ENCODE peak calls at places on chromosomes 16 and 17, in five cellular contexts. Z is lung, V is dorsolateral prefrontal cortex, M is cardiac muscle cell, G is A549. H is an unnamed sample.

GRCh38 chr17:54348234-54348633 is 525.5 kb downstream of the KIF2B start:
- DNase-seq in Z (no peak), G (no peak), V (no peak), M (no peak), H (no peak)

GRCh38 chr17:44919885-44920564 is 4.7 kb upstream of the GFAP start:
- DNase-seq in M (peak), V (peak), G (peak), Z (peak), H (peak)

GRCh38 chr16:11677451-11677951 is 9.2 kb downstream of the SNN start:
- DNase-seq in V (no peak), M (peak), Z (no peak), G (no peak), H (no peak)

GRCh38 chr16:14640538-14640937 is 7.8 kb downstream of the BFAR start:
- DNase-seq in V (no peak), Z (no peak), M (no peak), G (no peak), H (no peak)

GRCh38 chr17:65987988-65988387 is 203.9 kb downstream of the CEP112 start:
- DNase-seq in G (peak), Z (no peak), V (no peak), M (peak), H (peak)

GRCh38 chr16:30615358-30616076 is 5.3 kb upstream of the ZNF689 start:
- DNase-seq in V (no peak), M (peak), G (peak), Z (peak), H (no peak)

GRCh38 chr17:42685831-42686230 is 3.5 kb downstream of the CNTNAP1 start:
- DNase-seq in M (no peak), G (no peak), Z (no peak), V (no peak), H (no peak)

GRCh38 chr16:20740007-20740883 is 1.4 kb downstream of the THUMPD1 start:
- DNase-seq in V (no peak), G (peak), Z (no peak), M (no peak), H (peak)

GRCh38 chr17:2937331-2938003 is 125.9 kb downstream of the OR1D5 start:
- DNase-seq in V (no peak), M (no peak), G (no peak), Z (no peak), H (no peak)

GRCh38 chr16:66849543-66849942 is 5.3 kb downstream of the CA7 start:
- DNase-seq in Z (no peak), G (no peak), V (no peak), M (no peak), H (no peak)

GRCh38 chr17:69485126-69485724 is 70.7 kb downstream of the MAP2K6 start:
- DNase-seq in G (no peak), M (no peak), V (no peak), Z (no peak), H (no peak)

GRCh38 chr17:28363186-28363585 is 1.8 kb downstream of the SEBOX start:
- DNase-seq in Z (no peak), G (no peak), M (no peak), V (no peak), H (no peak)

GRCh38 chr17:28357901-28358197 is 522 bp upstream of the POLDIP2 start:
- DNase-seq in M (no peak), V (no peak), Z (no peak), G (no peak), H (no peak)

GRCh38 chr17:28357061-28357900 is at the start of gene POLDIP2:
- DNase-seq in Z (peak), M (peak), V (peak), G (peak), H (peak)
- TF ChIP-seq CTCF in Z (no peak), M (no peak), V (no peak), G (no peak), H (no peak)

GRCh38 chr17:61669522-61669921 is 78.5 kb upstream of the NACA2 start:
- DNase-seq in Z (no peak), G (no peak), V (no peak), M (no peak), H (no peak)
- H3K4me3 ChIP-seq in Z (no peak), G (no peak), V (no peak), M (no peak), H (no peak)

DNA sequence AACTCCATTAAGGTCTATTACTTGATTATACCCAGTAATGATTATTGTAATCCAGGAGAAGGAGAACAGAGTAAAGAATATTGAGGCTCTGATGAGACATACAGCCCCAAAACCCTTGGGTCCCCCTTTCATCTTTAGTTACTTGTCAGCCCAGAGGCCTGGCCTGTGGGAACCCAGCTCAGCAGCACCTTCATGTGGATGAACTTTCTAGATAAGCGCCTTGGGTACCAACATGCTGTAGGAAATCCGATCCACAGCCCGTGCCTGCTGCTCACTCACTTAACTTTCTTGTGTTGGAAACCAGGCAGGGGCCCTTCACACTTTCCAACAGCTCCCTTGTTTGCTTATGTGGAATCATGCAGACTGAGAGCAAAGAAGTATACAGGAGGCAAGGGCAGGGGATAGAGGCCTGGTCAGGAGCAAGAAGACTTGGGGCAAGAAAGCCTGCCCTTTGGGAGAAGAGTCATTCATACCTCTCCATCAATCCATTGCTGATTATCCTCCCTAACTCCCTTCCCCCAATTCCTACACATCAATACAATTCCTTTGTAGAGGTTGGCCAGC is 64.0 kb upstream of the SOX9 start:
- DNase-seq in G (no peak), Z (no peak), M (peak), V (no peak), H (no peak)
- TF ChIP-seq CTCF in G (no peak), Z (no peak), M (no peak), V (no peak), H (no peak)

DNA sequence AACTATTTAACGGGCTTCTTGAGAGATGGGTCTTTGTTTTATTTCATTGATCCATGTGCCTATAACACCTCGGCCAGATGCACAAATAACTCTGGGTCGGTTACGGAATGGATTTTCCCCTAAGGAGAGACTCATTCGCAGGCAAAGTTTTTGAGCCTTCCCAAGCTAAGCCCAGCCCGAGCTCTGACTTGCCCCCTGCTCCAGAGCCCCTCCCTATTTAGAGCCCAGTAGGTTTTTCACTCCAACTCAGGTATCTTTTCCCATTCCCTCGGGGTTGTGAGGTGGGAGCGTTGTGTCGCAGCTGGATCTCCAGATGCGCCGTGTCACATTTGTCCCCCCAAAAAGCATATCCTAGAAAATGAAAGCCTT is 812 bp upstream of the MYOCD start:
- DNase-seq in G (no peak), Z (no peak), M (no peak), V (no peak), H (no peak)
- H3K4me3 ChIP-seq in G (peak), Z (no peak), M (peak), V (peak), H (peak)

GRCh38 chr17:80769516-80769915 is 222.1 kb upstream of the CHMP6 start:
- DNase-seq in M (no peak), Z (no peak), G (no peak), V (no peak), H (no peak)

GRCh38 chr17:80763293-80763867 is 218.7 kb downstream of the RPTOR start:
- DNase-seq in V (no peak), G (no peak), M (no peak), Z (no peak), H (no peak)

GRCh38 chr17:80768936-80769335 is 222.7 kb upstream of the CHMP6 start:
- DNase-seq in G (no peak), M (no peak), Z (no peak), V (no peak), H (no peak)

GRCh38 chr17:80765241-80766022 is 220.8 kb downstream of the RPTOR start:
- DNase-seq in G (no peak), M (peak), V (no peak), Z (no peak), H (no peak)

GRCh38 chr17:80766290-80766689 is 221.7 kb downstream of the RPTOR start:
- DNase-seq in M (no peak), Z (no peak), V (no peak), G (no peak), H (no peak)
- TF ChIP-seq CTCF in M (no peak), Z (no peak), V (no peak), G (no peak), H (no peak)

GRCh38 chr17:48055531-48056245 is 7.5 kb downstream of the NFE2L1 start:
- DNase-seq in M (no peak), Z (no peak), V (no peak), G (peak), H (peak)
- H3K4me3 ChIP-seq in M (no peak), Z (no peak), V (peak), G (no peak), H (no peak)

DNA sequence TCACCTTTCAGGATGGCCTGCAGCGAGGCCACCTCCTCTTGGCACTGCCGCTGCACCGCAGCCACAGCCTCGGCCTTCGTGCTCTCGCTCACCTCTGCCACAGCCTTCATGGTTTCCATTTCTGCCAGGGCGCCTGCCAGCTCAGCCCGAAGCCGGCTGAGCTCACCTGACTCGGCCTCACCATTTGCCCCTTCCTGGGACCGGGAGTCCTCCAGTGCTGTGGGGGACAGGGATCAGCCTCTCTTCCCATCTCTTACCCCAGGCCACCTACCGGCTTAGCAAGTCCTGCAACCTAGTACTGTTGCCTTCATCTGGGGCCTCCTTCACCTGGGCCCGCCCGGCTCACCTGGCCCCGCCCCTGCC is 658 bp downstream of the RABEP2 start:
- DNase-seq in G (no peak), V (no peak), M (no peak), Z (no peak), H (no peak)
- TF ChIP-seq CTCF in G (no peak), V (no peak), M (no peak), Z (no peak), H (no peak)

DNA sequence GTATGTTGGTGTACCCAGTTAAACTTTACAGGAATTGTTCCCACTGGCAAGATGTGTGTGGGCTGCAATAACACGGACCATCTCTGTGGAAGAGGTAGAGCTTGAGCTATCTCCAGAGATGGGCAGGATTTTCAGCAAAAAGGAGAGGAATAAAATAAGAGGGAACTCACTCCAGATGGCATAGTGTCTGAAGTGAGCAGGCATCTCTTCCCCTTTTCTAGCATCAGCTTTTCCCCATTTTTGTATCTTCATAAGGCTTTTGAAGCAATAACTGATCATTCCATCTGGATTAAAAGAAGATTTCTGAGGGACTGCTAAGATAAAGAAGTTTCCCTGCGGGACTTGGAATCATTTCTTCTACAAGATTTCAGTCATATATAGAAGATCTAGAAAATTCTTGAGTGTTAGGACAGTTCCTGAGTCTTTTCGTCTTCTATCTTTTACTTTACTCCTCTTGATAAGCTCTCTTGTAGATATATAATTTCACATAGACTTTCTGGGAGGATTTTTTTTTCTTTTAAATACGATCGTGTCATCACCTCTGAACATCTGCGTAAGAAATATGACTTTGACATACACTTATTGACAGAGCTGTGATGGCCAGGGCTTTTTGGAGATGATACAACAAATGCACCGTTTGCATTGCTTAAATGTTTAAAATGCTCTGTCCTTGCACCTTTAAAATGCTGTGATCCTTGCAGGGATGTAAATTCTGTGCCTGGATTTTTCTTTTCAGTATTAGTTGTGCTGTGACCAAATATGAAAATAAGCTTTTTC is 2.1 kb downstream of the CPD start:
- DNase-seq in V (no peak), Z (no peak), M (no peak), G (no peak), H (no peak)
- H3K4me3 ChIP-seq in V (peak), Z (peak), M (peak), G (peak), H (peak)

GRCh38 chr17:81424151-81424550 is 28.9 kb downstream of the BAHCC1 start:
- DNase-seq in G (no peak), V (no peak), Z (no peak), M (no peak), H (no peak)

GRCh38 chr17:81422776-81423697 is 27.8 kb downstream of the BAHCC1 start:
- DNase-seq in G (peak), M (peak), V (no peak), Z (peak), H (peak)

GRCh38 chr17:81423698-81424071 is 28.4 kb downstream of the BAHCC1 start:
- DNase-seq in G (no peak), Z (no peak), M (no peak), V (no peak), H (no peak)

GRCh38 chr17:81426676-81427445 is 31.6 kb downstream of the BAHCC1 start:
- DNase-seq in G (no peak), M (no peak), Z (no peak), V (peak), H (no peak)

DNA sequence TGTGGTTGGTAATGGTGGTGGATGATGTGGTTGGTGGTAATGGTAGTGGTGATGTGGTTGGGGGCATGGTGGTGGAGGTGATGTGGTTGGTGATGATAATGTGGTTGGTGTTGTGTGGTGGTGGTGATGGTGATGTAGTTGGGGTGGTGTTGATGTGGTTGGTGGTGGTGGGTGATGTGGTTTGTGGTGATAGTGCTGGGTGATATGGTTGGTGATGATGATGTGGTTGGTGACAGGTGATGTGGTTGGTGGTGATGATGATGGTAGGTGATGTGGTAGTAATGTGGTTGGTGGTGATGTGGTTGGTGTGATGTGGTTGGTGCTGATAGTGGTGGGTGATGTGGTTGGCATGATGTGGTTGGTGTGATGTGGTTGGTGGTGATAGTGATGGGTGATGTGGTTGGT is 29.4 kb downstream of the BAHCC1 start:
- DNase-seq in Z (no peak), V (no peak), M (no peak), G (no peak), H (no peak)
- TF ChIP-seq CTCF in Z (no peak), V (no peak), M (no peak), G (no peak), H (no peak)

DNA sequence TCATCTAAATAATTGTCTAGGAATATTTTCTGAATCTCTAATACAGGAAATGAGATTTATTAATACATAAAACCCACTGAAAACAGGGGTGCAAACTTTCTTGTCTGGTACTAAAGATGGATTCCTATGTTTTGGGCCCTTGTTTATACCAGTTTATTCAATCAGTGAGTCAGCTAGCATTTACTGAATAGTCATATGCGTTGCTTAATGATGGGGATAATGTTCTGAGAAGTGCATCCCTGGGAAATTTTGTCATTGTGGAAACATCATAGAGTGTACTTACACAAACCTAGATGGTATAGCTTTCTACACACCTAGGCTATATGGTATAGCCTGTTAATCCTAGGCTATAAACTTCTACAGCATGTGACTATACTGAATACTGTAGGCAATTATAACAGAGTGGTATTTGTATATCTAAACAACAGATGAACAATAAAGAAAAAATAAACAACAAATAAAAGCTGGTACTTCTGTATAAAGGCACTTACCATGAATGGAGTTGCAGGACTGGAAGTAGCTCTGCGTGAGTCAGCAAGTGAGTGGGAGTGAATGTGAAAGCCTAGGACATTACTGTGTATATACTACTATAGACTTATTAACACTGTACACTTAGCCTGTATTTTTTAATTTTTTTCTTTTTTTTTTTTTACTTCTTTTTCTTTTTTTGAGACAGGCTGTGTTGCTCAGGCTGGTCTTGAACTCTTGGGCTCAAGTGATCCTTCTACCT is 63.7 kb downstream of the SIAH1 start:
- DNase-seq in G (no peak), V (no peak), M (no peak), Z (no peak), H (peak)
- H3K4me3 ChIP-seq in G (no peak), V (no peak), M (no peak), Z (no peak), H (no peak)